ENCODE peak calls at places on chromosomes 11 and 22, in six cellular contexts. P, C, I, E, Y and N are unnamed samples.

GRCh38 chr11:2129699-2130366 is 9.4 kb downstream of the IGF2 start:
- DNase-seq in E (no peak), I (no peak), C (no peak), P (no peak), Y (no peak), N (no peak)

GRCh38 chr22:32764330-32765116 is 37.0 kb upstream of the TIMP3 start:
- DNase-seq in E (peak), P (no peak), C (no peak), Y (no peak), I (peak), N (no peak)

GRCh38 chr11:66159585-66159984 is 89.5 kb downstream of the PACS1 start:
- DNase-seq in P (no peak), C (no peak), I (no peak), Y (no peak), E (no peak), N (no peak)

GRCh38 chr11:27848423-27848822 is 148.2 kb upstream of the BDNF start:
- DNase-seq in E (no peak), P (no peak), Y (no peak), C (no peak), I (no peak), N (no peak)

GRCh38 chr11:14645985-14646900 is 2.6 kb downstream of the PDE3B start:
- DNase-seq in E (no peak), P (no peak), C (no peak), I (no peak), Y (no peak), N (no peak)

GRCh38 chr11:802018-802617 is 2.9 kb downstream of the PIDD1 start:
- DNase-seq in P (no peak), I (no peak), C (no peak), E (no peak), Y (no peak), N (no peak)

GRCh38 chr22:43004362-43005035 is 10.4 kb downstream of the PACSIN2 start:
- DNase-seq in P (no peak), C (no peak), E (no peak), Y (no peak), I (peak), N (peak)

GRCh38 chr11:45110562-45110961 is 35.9 kb upstream of the PRDM11 start:
- DNase-seq in C (no peak), E (peak), P (peak), I (peak), Y (no peak), N (no peak)

GRCh38 chr22:50674606-50675552 is 2.3 kb downstream of the SHANK3 start:
- DNase-seq in P (no peak), I (no peak), Y (no peak), C (no peak), E (no peak), N (no peak)

GRCh38 chr11:74418509-74418895 is 20.3 kb upstream of the PGM2L1 start:
- DNase-seq in Y (no peak), C (no peak), E (peak), I (peak), P (no peak), N (no peak)

GRCh38 chr11:95293116-95293515 is 62.1 kb upstream of the SESN3 start:
- DNase-seq in C (no peak), P (no peak), E (no peak), I (no peak), Y (no peak), N (no peak)

GRCh38 chr22:40648386-40648785 is 11.9 kb upstream of the MRTFA start:
- DNase-seq in P (no peak), I (no peak), C (no peak), E (no peak), Y (no peak), N (no peak)

GRCh38 chr11:14244926-14245325 is 114.1 kb downstream of the RRAS2 start:
- DNase-seq in E (no peak), Y (no peak), C (no peak), I (no peak), P (no peak), N (no peak)

GRCh38 chr11:107505667-107506066 is 48.0 kb upstream of the CWF19L2 start:
- DNase-seq in E (no peak), Y (no peak), I (no peak), C (no peak), P (no peak), N (no peak)

GRCh38 chr22:27576815-27577564 is 224.6 kb downstream of the MN1 start:
- DNase-seq in C (no peak), P (no peak), I (no peak), Y (no peak), E (peak), N (no peak)

GRCh38 chr11:63841554-63841953 is 2.6 kb downstream of the MARK2 start:
- DNase-seq in C (peak), I (no peak), Y (no peak), P (no peak), E (peak), N (peak)

GRCh38 chr11:128532571-128533091 is 54.7 kb downstream of the ETS1 start:
- DNase-seq in I (no peak), P (no peak), Y (no peak), E (no peak), C (no peak), N (no peak)

GRCh38 chr11:116775975-116776374 is 3.2 kb upstream of the BUD13 start:
- DNase-seq in I (no peak), Y (no peak), C (no peak), E (no peak), P (no peak), N (no peak)

GRCh38 chr11:11148104-11148509 is 204.9 kb downstream of the CSNK2A3 start:
- DNase-seq in E (peak), P (peak), I (peak), Y (no peak), C (peak), N (no peak)

GRCh38 chr11:44104472-44105294 is 9.2 kb downstream of the EXT2 start:
- DNase-seq in I (no peak), P (no peak), E (no peak), C (no peak), Y (no peak), N (no peak)

GRCh38 chr11:61061081-61061826 is 41.0 kb upstream of the CD5 start:
- DNase-seq in I (no peak), E (no peak), P (no peak), Y (peak), C (no peak), N (no peak)

GRCh38 chr22:45007946-45008852 is 1.6 kb downstream of the PHF21B start:
- DNase-seq in P (no peak), Y (no peak), C (no peak), I (no peak), E (no peak), N (no peak)

GRCh38 chr11:91435694-91436375 is 788.8 kb upstream of the FAT3 start:
- DNase-seq in C (no peak), Y (no peak), P (no peak), I (no peak), E (no peak), N (no peak)

GRCh38 chr22:16970446-16970845 is 37.6 kb downstream of the GAB4 start:
- DNase-seq in Y (no peak), P (no peak), C (no peak), E (no peak), I (no peak), N (no peak)

GRCh38 chr11:66739983-66740382 is 11.0 kb upstream of the SPTBN2 start:
- DNase-seq in I (peak), E (peak), Y (no peak), P (no peak), C (no peak), N (no peak)

GRCh38 chr22:46547883-46548244 is 10.4 kb upstream of the CELSR1 start:
- DNase-seq in I (peak), P (no peak), Y (no peak), E (peak), C (no peak), N (no peak)

GRCh38 chr22:33000342-33001280 is 57.6 kb downstream of the SYN3 start:
- DNase-seq in Y (no peak), P (peak), I (no peak), E (peak), C (peak), N (no peak)

GRCh38 chr22:19812910-19813309 is 41.8 kb downstream of the GNB1L start:
- DNase-seq in E (no peak), I (no peak), C (no peak), Y (no peak), P (no peak), N (no peak)